ENCODE peak calls at places on chromosomes 6 and 20, in six cellular contexts. A, S, M, X, J and R are unnamed samples.

GRCh38 chr6:93163146-93163545 is 256.2 kb downstream of the EPHA7 start:
- DNase-seq in S (no peak), M (no peak), A (no peak), X (no peak), J (no peak), R (no peak)

GRCh38 chr20:58713801-58714339 is 21.3 kb downstream of the NPEPL1 start:
- DNase-seq in J (no peak), A (no peak), M (no peak), S (no peak), X (no peak), R (peak)

GRCh38 chr20:45342863-45343444 is 5.3 kb downstream of the SDC4 start:
- DNase-seq in M (no peak), J (no peak), S (no peak), X (no peak), A (no peak), R (no peak)

GRCh38 chr6:85130743-85131142 is 319.1 kb upstream of the NT5E start:
- DNase-seq in J (no peak), A (no peak), X (no peak), M (no peak), S (no peak), R (no peak)

GRCh38 chr6:89385156-89385667 is 26.9 kb downstream of the RRAGD start:
- DNase-seq in M (no peak), X (peak), J (no peak), A (no peak), S (no peak), R (no peak)

GRCh38 chr6:14095444-14095843 is 22.1 kb upstream of the CD83 start:
- DNase-seq in M (no peak), S (no peak), X (no peak), J (no peak), A (no peak), R (no peak)

GRCh38 chr6:157099912-157100593 is 223.3 kb downstream of the TMEM242 start:
- DNase-seq in S (no peak), J (no peak), M (no peak), X (no peak), A (no peak), R (peak)

GRCh38 chr6:54907316-54907715 is 60.7 kb downstream of the FAM83B start:
- DNase-seq in J (no peak), S (no peak), A (no peak), M (no peak), X (no peak), R (no peak)

GRCh38 chr20:1331801-1332453 is 3.0 kb upstream of the SDCBP2 start:
- DNase-seq in S (peak), A (no peak), X (no peak), J (no peak), M (no peak), R (peak)

GRCh38 chr6:41505084-41506049 is 40.8 kb upstream of the FOXP4 start:
- DNase-seq in J (no peak), S (no peak), X (peak), A (no peak), M (no peak), R (no peak)

GRCh38 chr20:59006167-59006863 is 739 bp downstream of the CTSZ start:
- DNase-seq in M (no peak), A (no peak), J (no peak), X (no peak), S (peak), R (no peak)

GRCh38 chr6:47102331-47102730 is 60.2 kb upstream of the ADGRF1 start:
- DNase-seq in X (no peak), A (no peak), J (no peak), S (no peak), M (no peak), R (no peak)

GRCh38 chr6:33689879-33690278 is 21.6 kb downstream of the UQCC2 start:
- DNase-seq in J (no peak), S (no peak), M (no peak), X (no peak), A (no peak), R (no peak)

GRCh38 chr6:69780585-69781178 is 16.1 kb downstream of the LMBRD1 start:
- DNase-seq in A (no peak), M (no peak), J (no peak), X (no peak), S (no peak), R (no peak)

GRCh38 chr6:34560366-34561226 is 4.5 kb upstream of the SPDEF start:
- DNase-seq in X (peak), M (no peak), S (no peak), J (no peak), A (peak), R (no peak)

GRCh38 chr6:34295721-34296120 is 46.9 kb upstream of the SMIM29 start:
- DNase-seq in S (no peak), M (no peak), J (no peak), X (no peak), A (no peak), R (no peak)

GRCh38 chr6:55726144-55726543 is 147.2 kb upstream of the HMGCLL1 start:
- DNase-seq in A (no peak), X (peak), S (no peak), J (no peak), M (no peak), R (no peak)

GRCh38 chr6:25248100-25248499 is 31.1 kb upstream of the CARMIL1 start:
- DNase-seq in X (peak), A (no peak), J (no peak), S (peak), M (no peak), R (no peak)

GRCh38 chr6:36933102-36933501 is 21.4 kb upstream of the PI16 start:
- DNase-seq in M (no peak), A (no peak), S (no peak), X (peak), J (no peak), R (no peak)

GRCh38 chr6:138229663-138230194 is 11.4 kb upstream of the PBOV1 start:
- DNase-seq in J (no peak), A (no peak), M (no peak), X (no peak), S (no peak), R (no peak)

GRCh38 chr20:51412333-51412761 is 130.2 kb downstream of the NFATC2 start:
- DNase-seq in X (peak), A (no peak), J (no peak), M (no peak), S (peak), R (no peak)

GRCh38 chr6:82057846-82058554 is 189.5 kb downstream of the IBTK start:
- DNase-seq in A (no peak), J (peak), S (no peak), X (peak), M (no peak), R (no peak)

GRCh38 chr6:4567141-4567540 is 209.1 kb upstream of the CDYL start:
- DNase-seq in J (no peak), X (peak), A (no peak), M (no peak), S (no peak), R (no peak)

GRCh38 chr6:48714286-48715049 is 603.5 kb upstream of the PTCHD4 start:
- DNase-seq in A (no peak), S (no peak), X (peak), M (no peak), J (no peak), R (no peak)

GRCh38 chr20:50628326-50628725 is 63.0 kb downstream of the RIPOR3 start:
- DNase-seq in J (no peak), A (no peak), S (no peak), M (no peak), X (no peak), R (no peak)

GRCh38 chr6:117272032-117272866 is 6.9 kb downstream of the VGLL2 start:
- DNase-seq in J (no peak), S (no peak), X (peak), M (no peak), A (no peak), R (no peak)

GRCh38 chr20:59084041-59084841 is 41.7 kb upstream of the PRELID3B start:
- DNase-seq in M (no peak), J (no peak), S (no peak), X (no peak), A (no peak), R (no peak)

GRCh38 chr6:7165002-7165735 is 57.4 kb downstream of the RREB1 start:
- DNase-seq in M (no peak), J (no peak), A (no peak), X (peak), S (no peak), R (no peak)

GRCh38 chr6:48919555-48919954 is 543.5 kb downstream of the MMUT start:
- DNase-seq in J (no peak), M (no peak), A (no peak), S (no peak), X (no peak), R (no peak)

GRCh38 chr6:42727084-42727601 is 4.7 kb upstream of the PRPH2 start:
- DNase-seq in M (peak), S (no peak), A (peak), J (no peak), X (no peak), R (no peak)

GRCh38 chr6:35590622-35591066 is 77.9 kb upstream of the TULP1 start:
- DNase-seq in S (no peak), J (peak), X (no peak), M (no peak), A (peak), R (no peak)

GRCh38 chr20:6767536-6768227 is at the start of gene BMP2:
- DNase-seq in A (peak), M (no peak), X (peak), S (no peak), J (peak), R (no peak)

GRCh38 chr20:38671701-38672292 is 52.5 kb upstream of the SLC32A1 start:
- DNase-seq in M (no peak), S (no peak), J (no peak), X (no peak), A (no peak), R (no peak)